ENCODE peak calls at places on chromosomes 4 and X, in four cellular contexts. P is fibroblast of mammary gland; A is stimulated activated CD8-positive, alpha-beta memory T cell treated with anti-CD3 and anti-CD28 coated beads, Interleukin-15, amount 100 ng/mL, for 4 hours; O is small intestine. K is an unnamed sample.

GRCh38 chr4:997375-998071 is 4.3 kb upstream of the SLC26A1 start:
- DNase-seq in A (no peak), O (no peak), P (no peak), K (peak; percentile 78)

GRCh38 chrX:133482345-133483041 is 67.2 kb upstream of the GPC4 start:
- DNase-seq in A (no peak), P (peak; percentile 85), O (no peak), K (no peak)

GRCh38 chr4:3031357-3032064 is 42.8 kb downstream of the HTT-AS start:
- DNase-seq in A (no peak), O (no peak), P (no peak), K (no peak)

GRCh38 chrX:20974326-20974725 is 399.9 kb upstream of the CNKSR2 start:
- DNase-seq in P (peak; percentile 32), A (no peak), O (no peak), K (no peak)

GRCh38 chr4:34157546-34157945 is 2086.8 kb downstream of the ARAP2 start:
- DNase-seq in O (no peak), A (no peak), P (peak; percentile 66), K (no peak)

GRCh38 chr4:2436301-2436700 is 17.5 kb downstream of the CFAP99 start:
- DNase-seq in O (peak; percentile 48), P (peak; percentile 28), A (no peak), K (no peak)

GRCh38 chrX:121000589-121000988 is 15.0 kb upstream of the CT47A1 start:
- DNase-seq in O (no peak), A (no peak), P (peak; percentile 57), K (peak; percentile 19)

GRCh38 chr4:8215001-8215427 is 15.9 kb downstream of the SH3TC1 start:
- DNase-seq in P (peak; percentile 79), O (no peak), A (no peak), K (peak; percentile 46)

GRCh38 chr4:74433541-74434172 is 11.3 kb upstream of the AREG start:
- DNase-seq in O (no peak), A (no peak), P (peak; percentile 37), K (no peak)

GRCh38 chr4:38082424-38083374 is 122.5 kb downstream of the PTTG2 start:
- DNase-seq in O (no peak), A (no peak), P (peak; percentile 97), K (no peak)

GRCh38 chrX:55119712-55120111 is 30.9 kb downstream of the PAGE2 start:
- DNase-seq in O (no peak), A (no peak), P (no peak), K (no peak)

GRCh38 chr4:144903953-144904711 is 193.9 kb downstream of the ANAPC10 start:
- DNase-seq in A (no peak), O (no peak), P (no peak), K (no peak)

GRCh38 chr4:88735554-88735953 is 37.9 kb upstream of the NAP1L5 start:
- DNase-seq in O (no peak), A (no peak), P (no peak), K (no peak)

GRCh38 chr4:139576219-139576618 is 20.2 kb upstream of the SETD7 start:
- DNase-seq in A (no peak), O (no peak), P (no peak), K (no peak)

GRCh38 chr4:77618383-77619241 is 13.0 kb downstream of the CXCL13 start:
- DNase-seq in A (peak; percentile 27), O (peak; percentile 84), P (peak; percentile 75), K (peak; percentile 91)

GRCh38 chrX:112841114-112841819 is 636 bp upstream of the AMOT start:
- DNase-seq in P (peak; percentile 75), O (peak; percentile 86), A (peak; percentile 44), K (peak; percentile 98)

GRCh38 chr4:89316931-89317366 is 9.3 kb upstream of the GPRIN3 start:
- DNase-seq in P (peak; percentile 41), A (no peak), O (peak; percentile 24), K (no peak)

GRCh38 chr4:1212546-1213335 is 36.2 kb downstream of the CTBP1 start:
- DNase-seq in P (no peak), O (no peak), A (no peak), K (no peak)

GRCh38 chr4:1746919-1747602 is 25.7 kb downstream of the TACC3 start:
- DNase-seq in P (no peak), A (no peak), O (no peak), K (no peak)

GRCh38 chr4:5890063-5890727 is 2.7 kb downstream of the CRMP1 start:
- DNase-seq in O (no peak), A (no peak), P (no peak), K (peak; percentile 65)

GRCh38 chr4:85445058-85445639 is 29.8 kb upstream of the ARHGAP24 start:
- DNase-seq in O (no peak), A (no peak), P (no peak), K (no peak)

GRCh38 chrX:130108647-130109428 is 1.5 kb downstream of the ELF4 start:
- DNase-seq in A (no peak), P (no peak), O (peak; percentile 85), K (peak; percentile 46)

GRCh38 chr4:2793920-2794706 is 1.2 kb downstream of the SH3BP2 start:
- DNase-seq in A (no peak), P (no peak), O (peak; percentile 63), K (peak; percentile 58)

GRCh38 chrX:111168314-111168713 is 72.3 kb downstream of the PAK3 start:
- DNase-seq in P (peak; percentile 53), A (no peak), O (peak; percentile 35), K (peak; percentile 33)

GRCh38 chrX:42837747-42838146 is 59.8 kb upstream of the PPP1R2C start:
- DNase-seq in P (no peak), A (no peak), O (no peak), K (no peak)

GRCh38 chr4:85925071-85925470 is 434.8 kb downstream of the MAPK10 start:
- DNase-seq in P (no peak), A (no peak), O (no peak), K (no peak)

GRCh38 chr4:157803441-157804168 is 369.2 kb downstream of the GASK1B start:
- DNase-seq in O (no peak), A (no peak), P (peak; percentile 12), K (no peak)

K was measured in hepatocyte.